ENCODE peak calls at places on chromosomes 16 and 17, in four cellular contexts. Q is A549, R is heart right ventricle, W is adrenal gland. X is an unnamed sample.

GRCh38 chr17:27888945-27889344 is 4.2 kb downstream of the LYRM9 start:
- DNase-seq in Q (no peak), W (peak; percentile 78), R (no peak), X (no peak)

GRCh38 chr16:10949424-10949970 is 5.1 kb downstream of the CLEC16A start:
- DNase-seq in Q (peak; percentile 42), R (no peak), W (no peak), X (no peak)

GRCh38 chr16:19294156-19294649 is 8.7 kb downstream of the CLEC19A start:
- DNase-seq in R (peak; percentile 20), W (peak; percentile 52), Q (peak; percentile 45), X (peak; percentile 73)

GRCh38 chr17:29839656-29840055 is 90.4 kb downstream of the SSH2 start:
- DNase-seq in R (no peak), W (no peak), Q (no peak), X (no peak)

GRCh38 chr16:48971571-48972071 is 310.0 kb downstream of the CBLN1 start:
- DNase-seq in Q (no peak), W (no peak), R (no peak), X (no peak)

GRCh38 chr17:14772776-14773175 is 471.9 kb downstream of the HS3ST3B1 start:
- DNase-seq in Q (no peak), W (no peak), R (no peak), X (no peak)

GRCh38 chr16:2362218-2362617 is 21.7 kb upstream of the ABCA3 start:
- DNase-seq in Q (no peak), W (no peak), R (no peak), X (no peak)

GRCh38 chr17:72592242-72592966 is 471.6 kb downstream of the SOX9 start:
- DNase-seq in R (peak; percentile 63), Q (peak; percentile 90), W (peak; percentile 11), X (peak; percentile 87)

GRCh38 chr16:4025428-4025827 is 90.8 kb downstream of the ADCY9 start:
- DNase-seq in R (peak; percentile 42), W (no peak), Q (no peak), X (no peak)

GRCh38 chr17:27586203-27586701 is 44.7 kb upstream of the LGALS9 start:
- DNase-seq in W (no peak), Q (peak; percentile 49), R (no peak), X (no peak)

GRCh38 chr17:45873728-45874127 is 20.6 kb upstream of the MAPT start:
- DNase-seq in Q (no peak), R (no peak), W (no peak), X (no peak)

GRCh38 chr17:51425793-51426192 is 165.4 kb downstream of the UTP18 start:
- DNase-seq in W (no peak), Q (no peak), R (no peak), X (no peak)

GRCh38 chr16:11399261-11399831 is 54.1 kb downstream of the RMI2 start:
- DNase-seq in W (no peak), Q (no peak), R (no peak), X (peak; percentile 32)

GRCh38 chr16:24520983-24521382 is 18.4 kb upstream of the RBBP6 start:
- DNase-seq in Q (no peak), R (no peak), W (no peak), X (no peak)

GRCh38 chr16:75267631-75268264 is 16.3 kb upstream of the BCAR1 start:
- DNase-seq in R (peak; percentile 80), W (peak; percentile 90), Q (peak; percentile 75), X (peak; percentile 89)

GRCh38 chr17:54439816-54440215 is 460.8 kb upstream of the TOM1L1 start:
- DNase-seq in R (no peak), W (no peak), Q (no peak), X (no peak)

GRCh38 chr17:2087597-2088211 is 32.8 kb downstream of the HIC1 start:
- DNase-seq in R (no peak), Q (no peak), W (peak; percentile 66), X (peak; percentile 51)

GRCh38 chr16:637081-638018 is 1.2 kb upstream of the METTL26 start:
- DNase-seq in R (peak; percentile 96), Q (peak; percentile 90), W (peak; percentile 95), X (peak; percentile 96)

GRCh38 chr16:81697886-81698635 is 81.0 kb upstream of the PLCG2 start:
- DNase-seq in R (no peak), Q (no peak), W (no peak), X (peak; percentile 55)

GRCh38 chr16:7629571-7629970 is 296.9 kb downstream of the RBFOX1 start:
- DNase-seq in W (no peak), Q (no peak), R (no peak), X (no peak)

GRCh38 chr16:60151987-60152386 is 1417.9 kb upstream of the GOT2 start:
- DNase-seq in W (no peak), R (no peak), Q (peak; percentile 67), X (no peak)

GRCh38 chr16:57871457-57871856 is 69.2 kb upstream of the KIFC3 start:
- DNase-seq in Q (peak; percentile 83), W (no peak), R (no peak), X (no peak)

GRCh38 chr16:47734987-47735594 is 274.0 kb downstream of the PHKB start:
- DNase-seq in R (no peak), Q (no peak), W (no peak), X (no peak)

GRCh38 chr17:76872221-76872873 is 4.1 kb downstream of the MGAT5B start:
- DNase-seq in W (no peak), Q (peak; percentile 89), R (no peak), X (no peak)

GRCh38 chr17:56681561-56682266 is 88.2 kb downstream of the NOG start:
- DNase-seq in Q (no peak), W (no peak), R (no peak), X (no peak)

GRCh38 chr17:80382446-80382845 is 32.5 kb upstream of the ENDOV start:
- DNase-seq in Q (no peak), W (no peak), R (no peak), X (no peak)

GRCh38 chr17:12536472-12536871 is 129.2 kb upstream of the MYOCD start:
- DNase-seq in Q (no peak), W (no peak), R (no peak), X (no peak)

GRCh38 chr17:17051380-17051779 is 9.1 kb downstream of the MPRIP start:
- DNase-seq in W (no peak), R (no peak), Q (no peak), X (no peak)

GRCh38 chr16:69182730-69183416 is 4.1 kb upstream of the SNTB2 start:
- DNase-seq in W (no peak), Q (no peak), R (no peak), X (no peak)

GRCh38 chr16:27739606-27740357 is 189.8 kb downstream of the KATNIP start:
- DNase-seq in Q (no peak), R (no peak), W (no peak), X (no peak)

GRCh38 chr17:14664511-14664910 is 363.6 kb downstream of the HS3ST3B1 start:
- DNase-seq in R (no peak), Q (no peak), W (no peak), X (no peak)

GRCh38 chr17:75130632-75131277 is 787 bp downstream of the NT5C start:
- DNase-seq in W (peak; percentile 55), Q (peak; percentile 86), R (no peak), X (peak; percentile 77)

GRCh38 chr17:18917506-18918032 is 34.4 kb upstream of the SLC5A10 start:
- DNase-seq in R (no peak), W (no peak), Q (no peak), X (no peak)

GRCh38 chr17:35087731-35088646 is 24.5 kb upstream of the RFFL start:
- DNase-seq in Q (peak; percentile 75), R (peak; percentile 60), W (peak; percentile 60), X (peak; percentile 62)

GRCh38 chr17:35088911-35089845 is 25.7 kb upstream of the RFFL start:
- DNase-seq in R (peak; percentile 91), Q (peak; percentile 86), W (peak; percentile 82), X (peak; percentile 86)

GRCh38 chr17:35086931-35087573 is 23.5 kb upstream of the RFFL start:
- DNase-seq in Q (peak; percentile 75), R (no peak), W (peak; percentile 20), X (no peak)

GRCh38 chr17:35088647-35088910 is 25.1 kb upstream of the RFFL start:
- DNase-seq in R (no peak), W (no peak), Q (peak; percentile 64), X (no peak)

DNA sequence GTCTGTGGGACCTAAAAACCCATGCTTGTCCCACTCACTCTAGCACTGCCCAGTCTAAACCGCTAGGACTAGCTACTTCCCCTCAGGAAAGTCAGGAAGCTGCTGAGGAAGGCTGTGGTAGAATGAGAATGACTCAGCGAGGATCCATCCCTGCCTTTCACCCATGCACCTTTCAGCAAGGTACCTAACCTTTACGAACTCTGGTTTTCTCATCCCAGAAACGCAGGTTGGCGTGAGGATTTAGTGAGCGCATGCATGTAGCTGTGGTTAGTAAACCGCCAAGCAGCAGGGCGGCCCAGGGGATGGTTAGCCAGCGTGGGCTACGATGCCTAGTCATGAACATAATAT is 26.3 kb upstream of the RFFL start:
- DNase-seq in Q (peak; percentile 74), W (peak; percentile 15), R (no peak), X (peak; percentile 59)
- H3K27ac ChIP-seq in Q (peak overlapping the region; percentile 96), W (peak overlapping the region; percentile 31), R (peak overlapping the region; percentile 78), X (peak overlapping the region; percentile 66)

GRCh38 chr17:5045496-5045895 is 10.3 kb upstream of the SLC52A1 start:
- DNase-seq in Q (no peak), R (no peak), W (no peak), X (no peak)
- H3K27ac ChIP-seq in Q (no peak overlapping the region), R (no peak overlapping the region), W (no peak overlapping the region), X (no peak overlapping the region)

DNA sequence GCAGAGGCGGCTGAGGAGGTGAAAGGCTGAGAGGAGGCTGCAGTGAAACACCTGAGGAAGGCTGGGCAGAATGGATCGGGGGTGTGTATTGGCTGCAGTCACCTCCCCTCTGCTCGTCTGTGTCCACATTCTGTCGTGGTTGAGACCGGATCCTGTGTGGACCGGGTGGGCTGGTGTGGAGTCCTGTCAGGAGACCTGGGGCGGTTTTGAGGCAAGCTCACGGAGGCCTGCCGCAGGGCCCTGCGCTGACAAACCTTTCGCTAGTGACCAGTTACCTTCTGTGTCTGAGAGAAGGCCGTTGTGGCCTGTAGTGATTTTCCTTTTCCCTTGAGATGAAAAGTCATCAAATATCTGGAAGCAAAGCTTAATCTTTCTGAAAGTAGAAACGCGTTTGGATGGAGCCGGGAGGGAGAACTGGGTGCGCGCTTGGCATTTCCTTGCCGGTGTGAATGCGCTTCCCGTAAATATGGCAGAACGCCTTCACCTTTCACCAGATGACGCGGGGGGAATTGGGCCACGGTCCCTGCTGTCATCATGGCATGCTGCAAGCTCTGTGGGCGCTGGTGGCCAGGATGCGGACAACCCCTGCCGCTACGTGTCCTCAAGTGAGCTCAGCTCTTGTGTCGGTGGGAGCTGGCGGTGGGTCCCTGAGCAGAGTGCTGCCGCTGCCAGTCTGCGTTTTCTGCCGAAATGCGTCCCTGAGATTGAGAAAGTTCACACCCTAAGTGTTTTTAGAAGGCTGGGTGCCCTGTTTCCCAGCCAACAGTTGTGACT is 6.2 kb downstream of the BANP start:
- DNase-seq in W (no peak), R (no peak), Q (no peak), X (no peak)
- H3K27ac ChIP-seq in W (no peak overlapping the region), R (no peak overlapping the region), Q (no peak overlapping the region), X (no peak overlapping the region)

DNA sequence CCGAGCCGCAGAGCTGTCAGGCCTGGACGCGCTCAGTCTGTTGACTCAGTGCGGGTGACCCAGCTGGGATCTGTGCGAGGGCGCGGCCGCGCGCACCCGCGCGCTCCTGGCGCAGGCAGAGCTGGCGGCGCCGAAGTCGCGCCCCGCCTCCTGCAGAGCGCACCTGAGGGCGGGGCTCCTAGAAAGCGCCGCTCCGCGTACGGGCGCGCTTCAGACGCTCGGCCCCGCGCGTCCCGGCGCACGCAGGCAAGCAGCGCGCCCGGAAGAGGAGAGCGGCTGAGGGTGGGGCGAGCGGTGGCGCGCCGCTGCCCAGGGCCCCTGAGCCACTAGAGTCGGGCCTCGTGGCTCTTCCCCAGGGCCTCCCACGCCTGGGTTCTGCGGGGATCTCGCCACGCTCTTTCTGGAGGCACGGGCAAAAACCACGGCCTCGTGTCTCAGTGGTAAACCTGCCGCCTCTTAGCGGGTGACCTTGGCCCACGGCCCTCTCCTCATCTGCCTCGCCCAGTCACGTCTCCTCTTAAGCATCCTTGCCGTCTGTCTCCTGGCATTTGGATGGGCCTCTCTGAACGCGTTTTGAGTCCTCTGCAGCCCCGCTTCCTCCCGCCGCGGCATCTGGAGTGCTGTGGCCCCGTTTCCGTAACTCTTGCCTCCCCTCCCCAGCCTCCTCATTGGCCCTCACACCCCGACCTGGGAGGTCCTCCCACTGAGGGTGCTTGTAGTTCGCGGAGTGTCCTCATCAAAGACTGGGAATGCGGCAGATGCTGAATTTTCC is at the start of gene ABCA5:
- DNase-seq in W (peak; percentile 93), R (peak; percentile 86), Q (peak; percentile 93), X (peak; percentile 90)
- H3K27ac ChIP-seq in W (peak within 1 kb of the TSS; percentile 88), R (peak within 1 kb of the TSS; percentile 84), Q (peak within 1 kb of the TSS; percentile 84), X (peak within 1 kb of the TSS; percentile 48)

X was measured in right cardiac atrium.